ENCODE peak calls at places on chromosomes 2 and 18, in six cellular contexts. W is HFF-Myc; Y is brain microvascular endothelial cell; T is effector CD4-positive, alpha-beta T cell; C is K562; Q is OCI-LY7. X is an unnamed sample.

GRCh38 chr2:61016392-61017002 is 1.0 kb upstream of the PEX13 start:
- DNase-seq in W (no peak), Y (no peak), T (no peak), C (peak), Q (no peak), X (peak)

GRCh38 chr2:109173311-109174171 is 44.5 kb downstream of the SH3RF3 start:
- DNase-seq in W (no peak), Y (peak), T (no peak), C (no peak), Q (no peak), X (no peak)

GRCh38 chr18:3525870-3526420 is 76.0 kb downstream of the TGIF1 start:
- DNase-seq in W (no peak), Y (no peak), T (no peak), C (peak), Q (no peak), X (peak)

GRCh38 chr2:173175222-173175621 is 99.6 kb downstream of the MAP3K20 start:
- DNase-seq in W (no peak), Y (no peak), T (no peak), C (no peak), Q (no peak), X (no peak)

GRCh38 chr18:13579874-13580273 is 146.5 kb downstream of the FAM210A start:
- DNase-seq in W (no peak), Y (no peak), T (no peak), C (no peak), Q (no peak), X (no peak)

GRCh38 chr2:236908456-236909388 is 177.0 kb upstream of the COPS8 start:
- DNase-seq in W (no peak), Y (no peak), T (no peak), C (no peak), Q (no peak), X (no peak)

GRCh38 chr2:191049728-191050639 is 36.0 kb upstream of the STAT1 start:
- DNase-seq in W (no peak), Y (peak), T (no peak), C (no peak), Q (peak), X (peak)

GRCh38 chr2:169026056-169026455 is 5.1 kb downstream of the ABCB11 start:
- DNase-seq in W (no peak), Y (no peak), T (no peak), C (no peak), Q (no peak), X (no peak)

GRCh38 chr18:6741290-6741689 is 11.8 kb downstream of the ARHGAP28 start:
- DNase-seq in W (peak), Y (peak), T (no peak), C (peak), Q (no peak), X (no peak)

GRCh38 chr2:29644949-29645348 is 276.4 kb downstream of the ALK start:
- DNase-seq in W (no peak), Y (no peak), T (no peak), C (no peak), Q (no peak), X (no peak)

GRCh38 chr2:165825041-165825440 is 31.0 kb upstream of the GALNT3 start:
- DNase-seq in W (no peak), Y (peak), T (no peak), C (no peak), Q (no peak), X (no peak)

GRCh38 chr2:9463698-9464034 is 10.7 kb upstream of the IAH1 start:
- DNase-seq in W (no peak), Y (peak), T (no peak), C (no peak), Q (peak), X (no peak)

GRCh38 chr2:144198116-144198515 is 321.8 kb downstream of the ZEB2 start:
- DNase-seq in W (peak), Y (peak), T (no peak), C (no peak), Q (no peak), X (no peak)

GRCh38 chr2:126766897-126767296 is 110.9 kb downstream of the GYPC start:
- DNase-seq in W (no peak), Y (no peak), T (no peak), C (no peak), Q (no peak), X (no peak)

GRCh38 chr18:33951031-33951430 is 273.7 kb downstream of the NOL4 start:
- DNase-seq in W (no peak), Y (peak), T (no peak), C (no peak), Q (no peak), X (no peak)

GRCh38 chr2:42100696-42101585 is 53.1 kb downstream of the PKDCC start:
- DNase-seq in W (no peak), Y (peak), T (peak), C (no peak), Q (no peak), X (peak)

GRCh38 chr2:161228511-161229240 is 68.4 kb downstream of the TANK start:
- DNase-seq in W (no peak), Y (no peak), T (no peak), C (no peak), Q (no peak), X (no peak)

GRCh38 chr18:75036941-75037516 is 171.9 kb downstream of the PTGR3 start:
- DNase-seq in W (no peak), Y (no peak), T (no peak), C (no peak), Q (no peak), X (no peak)

GRCh38 chr2:1839066-1839756 is 94.9 kb upstream of the PXDN start:
- DNase-seq in W (no peak), Y (no peak), T (no peak), C (no peak), Q (no peak), X (no peak)

GRCh38 chr2:206799083-206799482 is 33.7 kb downstream of the FASTKD2 start:
- DNase-seq in W (no peak), Y (peak), T (no peak), C (no peak), Q (no peak), X (no peak)

GRCh38 chr2:215612770-215613169 is 176.9 kb upstream of the FN1 start:
- DNase-seq in W (no peak), Y (peak), T (no peak), C (no peak), Q (no peak), X (peak)

GRCh38 chr2:136997550-136997949 is 232.2 kb downstream of the THSD7B start:
- DNase-seq in W (no peak), Y (peak), T (no peak), C (no peak), Q (no peak), X (no peak)

GRCh38 chr2:219897456-219897855 is 270.0 kb downstream of the SLC4A3 start:
- DNase-seq in W (no peak), Y (no peak), T (no peak), C (no peak), Q (no peak), X (no peak)

GRCh38 chr18:59041819-59042476 is 97.7 kb upstream of the SEC11C start:
- DNase-seq in W (no peak), Y (no peak), T (no peak), C (no peak), Q (no peak), X (no peak)

GRCh38 chr2:128732976-128733431 is 414.3 kb upstream of the HS6ST1 start:
- DNase-seq in W (no peak), Y (peak), T (no peak), C (no peak), Q (no peak), X (peak)

GRCh38 chr2:3222636-3223035 is 155.0 kb downstream of the EIPR1 start:
- DNase-seq in W (no peak), Y (peak), T (peak), C (no peak), Q (no peak), X (peak)

GRCh38 chr2:118242216-118242615 is 153.9 kb downstream of the INSIG2 start:
- DNase-seq in W (no peak), Y (no peak), T (no peak), C (no peak), Q (no peak), X (peak)

GRCh38 chr18:6561029-6561861 is 146.5 kb upstream of the L3MBTL4 start:
- DNase-seq in W (no peak), Y (peak), T (no peak), C (peak), Q (no peak), X (no peak)

GRCh38 chr2:172430671-172431070 is 3.3 kb downstream of the ITGA6 start:
- DNase-seq in W (no peak), Y (no peak), T (no peak), C (no peak), Q (no peak), X (no peak)

GRCh38 chr2:75570948-75571729 is 10.4 kb upstream of the EVA1A start:
- DNase-seq in W (no peak), Y (peak), T (no peak), C (no peak), Q (no peak), X (no peak)

GRCh38 chr2:111135910-111136297 is 15.2 kb downstream of the BCL2L11 start:
- DNase-seq in W (no peak), Y (peak), T (no peak), C (peak), Q (no peak), X (no peak)